ENCODE peak calls at places on chromosomes 11 and 22, in eight cellular contexts. M is stimulated activated CD4-positive, alpha-beta T cell treated with anti-CD3 and anti-CD28 coated beads, Interleukin-2, amount 100 ng/mL, for 48 hours; T is bronchial epithelial cell; R is effector memory CD4-positive, alpha-beta T cell; A is ACHN; I is kidney; Q is A549; O is activated T-helper 1 cell treated with anti-CD3 and anti-CD28 coated beads, Interleukin-12 subunit alpha, Interleukin-12 subunit beta, Interleukin-2, Interleukin-4 antibody, amounts not matched to agents 30 ng/mL and 10 ng/mL and 1 ng/mL, durations not matched to agents 14 hours and 24 hours and 36 hours. Z is an unnamed sample.

GRCh38 chr11:122981388-122982264 is at the start of gene BSX:
- DNase-seq in O (peak), R (peak), Q (no peak), A (peak), M (peak), I (peak), T (peak), Z (peak)

GRCh38 chr11:21072517-21072916 is 403.1 kb downstream of the NELL1 start:
- DNase-seq in A (no peak), I (no peak), M (no peak), R (no peak), O (no peak), T (no peak), Q (no peak), Z (no peak)

GRCh38 chr22:48106215-48106614 is 1343.8 kb downstream of the TBC1D22A start:
- DNase-seq in O (no peak), T (no peak), M (no peak), A (no peak), I (no peak), Q (no peak), R (no peak), Z (no peak)

GRCh38 chr11:8613036-8613435 is 19.0 kb upstream of the STK33 start:
- DNase-seq in Q (no peak), M (no peak), I (no peak), O (no peak), A (no peak), R (no peak), T (no peak), Z (no peak)

GRCh38 chr11:8283510-8284272 is 20.0 kb upstream of the LMO1 start:
- DNase-seq in O (no peak), I (no peak), A (no peak), Q (no peak), M (no peak), R (no peak), T (no peak), Z (no peak)

GRCh38 chr11:12126352-12127019 is 16.1 kb downstream of the MICAL2 start:
- DNase-seq in R (no peak), M (no peak), Q (no peak), O (no peak), T (peak), I (no peak), A (peak), Z (peak)

GRCh38 chr11:60769811-60770210 is 13.1 kb downstream of the MS4A15 start:
- DNase-seq in Q (no peak), T (no peak), A (no peak), R (no peak), O (no peak), M (no peak), I (no peak), Z (no peak)

GRCh38 chr11:68142028-68142412 is 20.8 kb upstream of the CHKA start:
- DNase-seq in M (peak), Q (no peak), O (peak), R (no peak), T (no peak), I (no peak), A (no peak), Z (no peak)

GRCh38 chr22:45615364-45615763 is 56.3 kb upstream of the ATXN10 start:
- DNase-seq in A (no peak), T (no peak), R (no peak), Q (no peak), M (no peak), O (no peak), I (peak), Z (no peak)

GRCh38 chr22:24503851-24504170 is 8.7 kb downstream of the UPB1 start:
- DNase-seq in I (peak), M (no peak), O (no peak), T (no peak), A (no peak), R (no peak), Q (no peak), Z (no peak)

GRCh38 chr22:30871391-30872281 is 96.9 kb downstream of the MORC2 start:
- DNase-seq in O (no peak), I (peak), Q (no peak), A (no peak), R (no peak), T (no peak), M (no peak), Z (no peak)

GRCh38 chr22:35033635-35034296 is 32.2 kb upstream of the ISX start:
- DNase-seq in O (no peak), R (no peak), A (no peak), I (no peak), Q (no peak), T (no peak), M (no peak), Z (no peak)

GRCh38 chr11:46381836-46382643 is 571 bp downstream of the MDK start:
- DNase-seq in Q (no peak), T (no peak), A (peak), O (no peak), I (peak), R (no peak), M (no peak), Z (no peak)

GRCh38 chr22:42269407-42270177 is 861 bp downstream of the TCF20 start:
- DNase-seq in T (peak), R (peak), Q (peak), I (peak), M (peak), O (peak), A (peak), Z (no peak)

GRCh38 chr11:61969838-61970452 is 2.5 kb upstream of the FTH1 start:
- DNase-seq in T (peak), Q (no peak), O (no peak), I (no peak), A (no peak), M (no peak), R (no peak), Z (peak)

GRCh38 chr11:30501744-30502143 is 84.4 kb downstream of the MPPED2 start:
- DNase-seq in I (no peak), T (no peak), Q (no peak), A (no peak), O (no peak), R (no peak), M (no peak), Z (no peak)

GRCh38 chr11:29324328-29324727 is 692.5 kb downstream of the KCNA4 start:
- DNase-seq in T (no peak), R (no peak), Q (no peak), A (no peak), M (no peak), I (no peak), O (no peak), Z (no peak)

GRCh38 chr11:30346068-30346688 is 23.3 kb downstream of the ARL14EP start:
- DNase-seq in O (no peak), R (no peak), M (no peak), A (peak), Q (peak), T (peak), I (no peak), Z (no peak)

GRCh38 chr22:50705219-50705691 is 32.6 kb downstream of the SHANK3 start:
- DNase-seq in I (peak), T (peak), Q (no peak), R (no peak), M (no peak), A (no peak), O (no peak), Z (no peak)

GRCh38 chr22:27153386-27153785 is 496.0 kb downstream of the MIAT start:
- DNase-seq in A (no peak), Q (no peak), M (no peak), R (no peak), T (no peak), I (no peak), O (no peak), Z (no peak)

GRCh38 chr22:46622081-46622521 is 1.9 kb downstream of the GRAMD4 start:
- DNase-seq in I (peak), T (peak), O (no peak), A (no peak), M (no peak), Q (no peak), R (no peak), Z (no peak)

GRCh38 chr22:30928401-30928800 is 40.2 kb downstream of the MORC2 start:
- DNase-seq in M (no peak), A (no peak), O (no peak), T (no peak), I (no peak), Q (no peak), R (no peak), Z (no peak)

GRCh38 chr11:12120031-12121008 is 9.9 kb downstream of the MICAL2 start:
- DNase-seq in I (no peak), R (no peak), M (no peak), T (no peak), Q (no peak), O (no peak), A (no peak), Z (no peak)

GRCh38 chr22:46547883-46548244 is 10.4 kb upstream of the CELSR1 start:
- DNase-seq in I (peak), O (no peak), T (peak), Q (no peak), R (no peak), M (no peak), A (peak), Z (no peak)

GRCh38 chr22:42945027-42945426 is 69.9 kb downstream of the PACSIN2 start:
- DNase-seq in I (no peak), O (no peak), T (no peak), Q (no peak), R (no peak), A (no peak), M (no peak), Z (no peak)

GRCh38 chr11:111081021-111081511 is 164.5 kb upstream of the POU2AF2 start:
- DNase-seq in I (no peak), T (no peak), R (no peak), M (no peak), Q (no peak), O (no peak), A (peak), Z (no peak)

GRCh38 chr11:87116185-87116584 is 78.5 kb downstream of the TMEM135 start:
- DNase-seq in I (no peak), O (no peak), A (no peak), M (no peak), T (no peak), Q (no peak), R (no peak), Z (no peak)

GRCh38 chr11:109845437-109845836 is 247.8 kb upstream of the ZC3H12C start:
- DNase-seq in T (no peak), A (no peak), M (no peak), R (no peak), Q (no peak), O (no peak), I (no peak), Z (no peak)

GRCh38 chr11:59545179-59546020 is 34.1 kb downstream of the OR4D9 start:
- DNase-seq in O (no peak), M (no peak), T (peak), I (no peak), R (no peak), A (peak), Q (peak), Z (no peak)

GRCh38 chr11:123145220-123145619 is 49.8 kb downstream of the CLMP start:
- DNase-seq in Q (peak), M (no peak), R (no peak), A (peak), T (peak), O (no peak), I (peak), Z (peak)

GRCh38 chr11:30984827-30985226 is 384.7 kb downstream of the DCDC1 start:
- DNase-seq in M (no peak), T (no peak), I (no peak), A (no peak), O (no peak), R (no peak), Q (no peak), Z (no peak)

GRCh38 chr22:32574397-32574796 is 99.8 kb downstream of the FBXO7 start:
- DNase-seq in I (no peak), R (no peak), T (no peak), M (no peak), Q (no peak), A (no peak), O (no peak), Z (no peak)